ENCODE peak calls at places on chromosomes 4 and X, in seven cellular contexts. U is HCT116, X is H1, F is SK-N-SH, P is K562, D is HepG2, V is GM12878. H is an unnamed sample.
A peak's percentile ranks its signal among the peaks of the same experiment; 100 is the strongest.

GRCh38 chrX:84710611-84711010 is 208.4 kb upstream of the HDX start:
- DNase-seq in U (no peak), X (no peak), F (no peak), P (no peak), D (no peak), V (no peak), H (no peak)

GRCh38 chrX:107429090-107429489 is 20.4 kb upstream of the FRMPD3 start:
- DNase-seq in U (no peak), X (no peak), F (no peak), P (peak; percentile 49), D (peak; percentile 15), V (no peak), H (no peak)

GRCh38 chr4:162117051-162117450 is 46.7 kb downstream of the FSTL5 start:
- DNase-seq in U (no peak), X (no peak), F (no peak), P (no peak), D (no peak), V (no peak), H (no peak)

GRCh38 chr4:89797117-89797516 is 39.8 kb downstream of the SNCA start:
- DNase-seq in U (no peak), X (no peak), F (no peak), P (no peak), D (no peak), V (no peak), H (no peak)

GRCh38 chr4:14532436-14532835 is 469.8 kb upstream of the CPEB2 start:
- DNase-seq in U (no peak), X (no peak), F (no peak), P (no peak), D (no peak), V (no peak), H (no peak)

GRCh38 chrX:137071596-137071995 is 37.8 kb upstream of the GPR101 start:
- DNase-seq in U (no peak), X (no peak), F (no peak), P (no peak), D (no peak), V (no peak), H (no peak)

GRCh38 chr4:8655411-8656184 is 63.0 kb downstream of the CPZ start:
- DNase-seq in U (no peak), X (no peak), F (no peak), P (no peak), D (no peak), V (no peak), H (no peak)

GRCh38 chrX:112043997-112044396 is 38.6 kb downstream of the TRPC5 start:
- DNase-seq in U (peak; percentile 12), X (no peak), F (peak; percentile 14), P (peak; percentile 23), D (no peak), V (no peak), H (no peak)

GRCh38 chr4:10077101-10077491 is 39.5 kb downstream of the WDR1 start:
- DNase-seq in U (no peak), X (no peak), F (no peak), P (no peak), D (no peak), V (no peak), H (no peak)

GRCh38 chr4:159010563-159011260 is 92.2 kb upstream of the RAPGEF2 start:
- DNase-seq in U (no peak), X (no peak), F (no peak), P (no peak), D (peak; percentile 30), V (no peak), H (peak; percentile 27)

GRCh38 chrX:135520553-135521404 is at the start of gene INTS6L:
- DNase-seq in U (peak; percentile 67), X (peak; percentile 56), F (peak; percentile 64), P (peak; percentile 93), D (no peak), V (peak; percentile 82), H (peak; percentile 34)

GRCh38 chr4:157040380-157040779 is 35.6 kb upstream of the GLRB start:
- DNase-seq in U (no peak), X (no peak), F (no peak), P (no peak), D (no peak), V (no peak), H (no peak)

GRCh38 chr4:157045507-157046127 is 30.3 kb upstream of the GLRB start:
- DNase-seq in U (peak; percentile 46), X (no peak), F (peak; percentile 53), P (peak; percentile 6), D (peak; percentile 47), V (no peak), H (peak; percentile 78)

GRCh38 chr4:157048248-157048647 is 27.7 kb upstream of the GLRB start:
- DNase-seq in U (no peak), X (no peak), F (no peak), P (no peak), D (no peak), V (no peak), H (no peak)

GRCh38 chr4:157043131-157043530 is 32.8 kb upstream of the GLRB start:
- DNase-seq in U (no peak), X (no peak), F (peak; percentile 4), P (no peak), D (peak; percentile 2), V (no peak), H (peak; percentile 19)
- TF ChIP-seq JUND in U (no peak), X (no peak), F (no peak), P (no peak), D (no peak), V (no peak), H (no peak)

GRCh38 chr4:37662861-37663390 is 23.2 kb downstream of the RELL1 start:
- DNase-seq in U (no peak), X (no peak), F (no peak), P (no peak), D (peak; percentile 81), V (no peak), H (no peak)
- TF ChIP-seq JUND in U (no peak), X (no peak), F (no peak), P (no peak), D (no peak), V (no peak), H (no peak)

DNA sequence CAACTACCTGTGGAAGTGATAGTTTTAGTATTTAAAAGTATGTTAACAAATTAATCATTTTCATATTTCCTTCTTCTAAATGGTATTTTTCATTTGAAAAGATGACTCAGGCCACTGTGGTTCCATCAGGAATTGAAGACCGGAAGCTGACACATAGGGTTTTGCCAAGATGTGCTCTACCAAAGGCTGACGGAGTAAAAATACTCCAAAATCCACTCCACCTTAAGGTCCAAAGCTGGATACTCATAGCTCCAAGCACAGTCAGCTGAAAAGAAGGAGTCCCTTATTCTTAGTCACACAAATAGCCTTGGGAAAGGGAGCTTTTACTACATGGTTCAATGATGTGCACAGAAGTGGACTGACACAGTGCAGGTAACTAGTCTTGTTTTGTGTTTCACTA is 472.0 kb downstream of the ARAP2 start:
- DNase-seq in U (no peak), X (no peak), F (no peak), P (no peak), D (no peak), V (no peak), H (no peak)
- TF ChIP-seq JUND in U (no peak), X (no peak), F (peak; percentile 41), P (no peak), D (no peak), V (no peak), H (no peak)

GRCh38 chr4:28921886-28922285 is 1798.3 kb upstream of the PCDH7 start:
- DNase-seq in U (no peak), X (no peak), F (no peak), P (no peak), D (no peak), V (no peak), H (no peak)
- TF ChIP-seq JUND in U (no peak), X (no peak), F (no peak), P (no peak), D (no peak), V (no peak), H (no peak)

GRCh38 chrX:2789569-2789968 is 37.7 kb downstream of the XG start:
- DNase-seq in U (no peak), X (no peak), F (no peak), P (no peak), D (no peak), V (no peak), H (no peak)

GRCh38 chrX:2788980-2789379 is 37.1 kb downstream of the XG start:
- DNase-seq in U (no peak), X (no peak), F (no peak), P (no peak), D (no peak), V (no peak), H (no peak)

GRCh38 chrX:2794336-2794735 is 34.4 kb upstream of the GYG2 start:
- DNase-seq in U (no peak), X (no peak), F (no peak), P (no peak), D (no peak), V (no peak), H (no peak)

GRCh38 chrX:2793752-2794151 is 35.0 kb upstream of the GYG2 start:
- DNase-seq in U (no peak), X (no peak), F (no peak), P (no peak), D (no peak), V (no peak), H (no peak)
- TF ChIP-seq JUND in U (no peak), X (no peak), F (no peak), P (no peak), D (no peak), V (no peak), H (no peak)

GRCh38 chr4:182185491-182185890 is 57.7 kb upstream of the TENM3 start:
- DNase-seq in U (no peak), X (no peak), F (no peak), P (no peak), D (no peak), V (no peak), H (no peak)

GRCh38 chr4:182190306-182190705 is 52.9 kb upstream of the TENM3 start:
- DNase-seq in U (no peak), X (no peak), F (no peak), P (no peak), D (no peak), V (no peak), H (no peak)

GRCh38 chr4:182188622-182189021 is 54.6 kb upstream of the TENM3 start:
- DNase-seq in U (no peak), X (no peak), F (no peak), P (no peak), D (no peak), V (no peak), H (no peak)

GRCh38 chr4:182192511-182193181 is 50.6 kb upstream of the TENM3 start:
- DNase-seq in U (no peak), X (no peak), F (no peak), P (no peak), D (no peak), V (no peak), H (no peak)

GRCh38 chr4:182189107-182189878 is 53.9 kb upstream of the TENM3 start:
- DNase-seq in U (no peak), X (no peak), F (no peak), P (peak; percentile 78), D (no peak), V (no peak), H (no peak)
- TF ChIP-seq JUND in U (no peak), X (no peak), F (peak; percentile 53), P (peak; percentile 56), D (no peak), V (no peak), H (no peak)

H was measured in T47D.